ENCODE peak calls at places on chromosome 2, in nine cellular contexts. J, L, M, Z, A, Q, R, B and H are unnamed samples.

GRCh38 chr2:189698020-189698887 is 23.8 kb downstream of the ANKAR start:
- DNase-seq in J (peak; percentile 37), L (peak; percentile 39), M (peak; percentile 44), Z (peak; percentile 56), A (peak; percentile 63), Q (no peak), R (peak; percentile 75), B (no peak), H (peak; percentile 81)

GRCh38 chr2:126220336-126220735 is 435.6 kb upstream of the GYPC start:
- DNase-seq in J (no peak), L (no peak), M (peak; percentile 3), Z (no peak), A (peak; percentile 71), Q (no peak), R (no peak), B (no peak), H (no peak)

GRCh38 chr2:42238644-42239288 is 69.6 kb downstream of the EML4 start:
- DNase-seq in J (no peak), L (no peak), M (no peak), Z (peak; percentile 50), A (peak; percentile 47), Q (no peak), R (peak; percentile 16), B (peak; percentile 10), H (peak; percentile 79)

GRCh38 chr2:19360266-19360665 is 1.8 kb upstream of the OSR1 start:
- DNase-seq in J (no peak), L (no peak), M (no peak), Z (no peak), A (no peak), Q (no peak), R (no peak), B (no peak), H (no peak)

GRCh38 chr2:215409331-215410127 is 26.3 kb downstream of the FN1 start:
- DNase-seq in J (no peak), L (no peak), M (no peak), Z (no peak), A (no peak), Q (no peak), R (no peak), B (no peak), H (no peak)

GRCh38 chr2:119323459-119323858 is 43.2 kb downstream of the C2orf76 start:
- DNase-seq in J (no peak), L (no peak), M (no peak), Z (no peak), A (no peak), Q (no peak), R (no peak), B (no peak), H (no peak)

GRCh38 chr2:189960346-189960745 is 102.2 kb downstream of the MSTN start:
- DNase-seq in J (no peak), L (no peak), M (no peak), Z (no peak), A (no peak), Q (no peak), R (no peak), B (no peak), H (no peak)

GRCh38 chr2:71747573-71747972 is 294.2 kb downstream of the DYSF start:
- DNase-seq in J (no peak), L (no peak), M (no peak), Z (no peak), A (no peak), Q (no peak), R (no peak), B (no peak), H (no peak)

GRCh38 chr2:88452151-88452851 is at the start of gene FOXI3:
- DNase-seq in J (no peak), L (no peak), M (no peak), Z (peak; percentile 79), A (no peak), Q (peak; percentile 64), R (no peak), B (no peak), H (peak; percentile 65)

GRCh38 chr2:142131016-142131714 is at the start of gene LRP1B:
- DNase-seq in J (peak; percentile 44), L (peak; percentile 3), M (peak; percentile 43), Z (peak; percentile 63), A (peak; percentile 37), Q (peak; percentile 54), R (peak; percentile 30), B (no peak), H (peak; percentile 57)

GRCh38 chr2:85549826-85550225 is 10.9 kb downstream of the MAT2A start:
- DNase-seq in J (peak; percentile 81), L (peak; percentile 42), M (peak; percentile 91), Z (no peak), A (peak; percentile 98), Q (no peak), R (peak; percentile 95), B (no peak), H (peak; percentile 44)

GRCh38 chr2:179677746-179678505 is 183.5 kb downstream of the ZNF385B start:
- DNase-seq in J (no peak), L (no peak), M (no peak), Z (no peak), A (no peak), Q (no peak), R (peak; percentile 31), B (no peak), H (no peak)